ENCODE peak calls at places on chromosomes 3 and 15, in nine cellular contexts. One of them, this sample, is unnamed.
A peak's percentile ranks its signal among the peaks of the same experiment; 100 is the strongest.

GRCh38 chr15:41798607-41799487 is 24.6 kb downstream of the MAPKBP1 start:
- DNase-seq in iris pigment epithelial cell: no peak
- DNase-seq in epithelial cell of esophagus: no peak
- DNase-seq in endothelial cell: no peak
- DNase-seq in NCI-H2107: no peak
- DNase-seq in HAP-1: no peak
- DNase-seq in activated naive CD4-positive, alpha-beta T cell: no peak
- DNase-seq in T-helper 2 cell: no peak
- DNase-seq in B cell: no peak
- DNase-seq in this sample: no peak

GRCh38 chr15:43253431-43254403 is 13.0 kb downstream of the TGM5 start:
- DNase-seq in iris pigment epithelial cell: peak; percentile 57
- DNase-seq in epithelial cell of esophagus: peak; percentile 95
- DNase-seq in endothelial cell: no peak
- DNase-seq in NCI-H2107: peak; percentile 5
- DNase-seq in HAP-1: no peak
- DNase-seq in activated naive CD4-positive, alpha-beta T cell: no peak
- DNase-seq in T-helper 2 cell: peak; percentile 42
- DNase-seq in B cell: peak; percentile 57
- DNase-seq in this sample: no peak

GRCh38 chr3:17166369-17166768 is 281.6 kb downstream of the PLCL2 start:
- DNase-seq in iris pigment epithelial cell: no peak
- DNase-seq in epithelial cell of esophagus: no peak
- DNase-seq in endothelial cell: no peak
- DNase-seq in NCI-H2107: no peak
- DNase-seq in HAP-1: no peak
- DNase-seq in activated naive CD4-positive, alpha-beta T cell: no peak
- DNase-seq in T-helper 2 cell: peak; percentile 40
- DNase-seq in B cell: no peak
- DNase-seq in this sample: no peak

GRCh38 chr3:189734061-189734460 is 102.9 kb downstream of the TP63 start:
- DNase-seq in iris pigment epithelial cell: no peak
- DNase-seq in epithelial cell of esophagus: no peak
- DNase-seq in endothelial cell: no peak
- DNase-seq in NCI-H2107: no peak
- DNase-seq in HAP-1: no peak
- DNase-seq in activated naive CD4-positive, alpha-beta T cell: no peak
- DNase-seq in T-helper 2 cell: no peak
- DNase-seq in B cell: no peak
- DNase-seq in this sample: no peak

GRCh38 chr3:176927280-176927679 is 270.0 kb downstream of the TBL1XR1 start:
- DNase-seq in iris pigment epithelial cell: no peak
- DNase-seq in epithelial cell of esophagus: no peak
- DNase-seq in endothelial cell: no peak
- DNase-seq in NCI-H2107: no peak
- DNase-seq in HAP-1: no peak
- DNase-seq in activated naive CD4-positive, alpha-beta T cell: no peak
- DNase-seq in T-helper 2 cell: no peak
- DNase-seq in B cell: no peak
- DNase-seq in this sample: no peak

GRCh38 chr15:91655891-91656290 is 197.6 kb upstream of the SLCO3A1 start:
- DNase-seq in iris pigment epithelial cell: no peak
- DNase-seq in epithelial cell of esophagus: no peak
- DNase-seq in endothelial cell: no peak
- DNase-seq in NCI-H2107: no peak
- DNase-seq in HAP-1: no peak
- DNase-seq in activated naive CD4-positive, alpha-beta T cell: no peak
- DNase-seq in T-helper 2 cell: peak; percentile 32
- DNase-seq in B cell: no peak
- DNase-seq in this sample: no peak

GRCh38 chr15:57647791-57648130 is 56.1 kb downstream of the MYZAP start:
- DNase-seq in iris pigment epithelial cell: peak; percentile 70
- DNase-seq in epithelial cell of esophagus: peak; percentile 36
- DNase-seq in endothelial cell: no peak
- DNase-seq in NCI-H2107: no peak
- DNase-seq in HAP-1: no peak
- DNase-seq in activated naive CD4-positive, alpha-beta T cell: no peak
- DNase-seq in T-helper 2 cell: no peak
- DNase-seq in B cell: no peak
- DNase-seq in this sample: no peak

GRCh38 chr3:140467104-140467577 is 210.7 kb upstream of the TRIM42 start:
- DNase-seq in iris pigment epithelial cell: peak; percentile 25
- DNase-seq in epithelial cell of esophagus: peak; percentile 77
- DNase-seq in endothelial cell: no peak
- DNase-seq in NCI-H2107: no peak
- DNase-seq in HAP-1: no peak
- DNase-seq in activated naive CD4-positive, alpha-beta T cell: no peak
- DNase-seq in T-helper 2 cell: no peak
- DNase-seq in B cell: no peak
- DNase-seq in this sample: no peak

GRCh38 chr3:171867976-171868375 is 24.8 kb downstream of the TMEM212 start:
- DNase-seq in iris pigment epithelial cell: no peak
- DNase-seq in epithelial cell of esophagus: no peak
- DNase-seq in endothelial cell: no peak
- DNase-seq in NCI-H2107: no peak
- DNase-seq in HAP-1: peak; percentile 31
- DNase-seq in activated naive CD4-positive, alpha-beta T cell: no peak
- DNase-seq in T-helper 2 cell: no peak
- DNase-seq in B cell: no peak
- DNase-seq in this sample: no peak

This sample was measured in stimulated activated CD4-positive, alpha-beta T cell treated with anti-CD3 and anti-CD28 coated beads, Interleukin-1b, Interleukin-23, amount 100 ng/mL, for 1 hour.